ENCODE peak calls at places on chromosome 10, in seven cellular contexts. C is neural progenitor cell; D is adrenal gland; Y is Panc1; E is Karpas-422; F is effector memory CD4-positive, alpha-beta T cell; U is WERI-Rb-1. Z is an unnamed sample. For H3K9me3, the result is how much of the 10 kb centered on the place peaks cover.

GRCh38 chr10:11414314-11415038 is 197.0 kb downstream of the USP6NL start:
- DNase-seq in C (no peak), D (no peak), Y (no peak), E (no peak), F (no peak), U (no peak), Z (no peak)

GRCh38 chr10:86703176-86703575 is 34.9 kb downstream of the LDB3 start:
- DNase-seq in C (no peak), D (no peak), Y (no peak), E (no peak), F (no peak), U (no peak), Z (no peak)

GRCh38 chr10:62025901-62026879 is 124.7 kb downstream of the ARID5B start:
- DNase-seq in C (no peak), D (no peak), Y (no peak), E (no peak), F (no peak), U (no peak), Z (no peak)

GRCh38 chr10:1047937-1048336 is 982 bp downstream of the IDI1 start:
- DNase-seq in C (peak), D (no peak), Y (no peak), E (peak), F (no peak), U (peak), Z (peak)

GRCh38 chr10:87671416-87671815 is 11.7 kb downstream of the PAPSS2 start:
- DNase-seq in C (no peak), D (no peak), Y (no peak), E (no peak), F (no peak), U (no peak), Z (no peak)

GRCh38 chr10:125136087-125136486 is 24.3 kb downstream of the CTBP2 start:
- DNase-seq in C (no peak), D (no peak), Y (no peak), E (no peak), F (no peak), U (no peak), Z (no peak)

GRCh38 chr10:103451091-103451801 is 924 bp downstream of the CALHM2 start:
- DNase-seq in C (no peak), D (peak), Y (no peak), E (no peak), F (peak), U (no peak), Z (peak)

GRCh38 chr10:127228195-127228785 is 31.9 kb upstream of the INSYN2A start:
- DNase-seq in C (peak), D (no peak), Y (no peak), E (no peak), F (no peak), U (peak), Z (no peak)

GRCh38 chr10:123717336-123717735 is 51.2 kb downstream of the GPR26 start:
- DNase-seq in C (no peak), D (no peak), Y (no peak), E (no peak), F (no peak), U (no peak), Z (no peak)

GRCh38 chr10:84194424-84195043 is at the start of gene CDHR1:
- DNase-seq in C (peak), D (no peak), Y (no peak), E (no peak), F (no peak), U (peak), Z (no peak)

GRCh38 chr10:89861584-89862287 is 160.3 kb downstream of the KIF20B start:
- DNase-seq in C (no peak), D (no peak), Y (no peak), E (no peak), F (no peak), U (peak), Z (no peak)

GRCh38 chr10:108378779-108379178 is 1214.3 kb upstream of the SORCS1 start:
- DNase-seq in C (no peak), D (no peak), Y (no peak), E (no peak), F (no peak), U (no peak), Z (no peak)

GRCh38 chr10:31000867-31001266 is 30.8 kb downstream of the ZNF438 start:
- DNase-seq in C (no peak), D (no peak), Y (no peak), E (no peak), F (no peak), U (no peak), Z (no peak)

GRCh38 chr10:43061764-43062163 is 15.1 kb upstream of the RET start:
- DNase-seq in C (no peak), D (no peak), Y (no peak), E (no peak), F (no peak), U (no peak), Z (no peak)

GRCh38 chr10:3987142-3987974 is 202.3 kb upstream of the KLF6 start:
- DNase-seq in C (no peak), D (peak), Y (no peak), E (no peak), F (no peak), U (no peak), Z (no peak)

GRCh38 chr10:103466734-103467133 is 8.0 kb upstream of the CALHM1 start:
- DNase-seq in C (no peak), D (no peak), Y (no peak), E (no peak), F (no peak), U (no peak), Z (no peak)

GRCh38 chr10:119308089-119308488 is 100.7 kb downstream of the GRK5 start:
- DNase-seq in C (no peak), D (no peak), Y (no peak), E (no peak), F (no peak), U (no peak), Z (no peak)

GRCh38 chr10:113911113-113911512 is 56.7 kb downstream of the NHLRC2 start:
- DNase-seq in C (no peak), D (no peak), Y (no peak), E (no peak), F (no peak), U (no peak), Z (no peak)

GRCh38 chr10:75544923-75545322 is 113.5 kb downstream of the LRMDA start:
- DNase-seq in C (no peak), D (no peak), Y (no peak), E (no peak), F (no peak), U (no peak), Z (no peak)

GRCh38 chr10:103582331-103583123 is 89.0 kb downstream of the NEURL1 start:
- DNase-seq in C (no peak), D (no peak), Y (no peak), E (no peak), F (no peak), U (no peak), Z (no peak)

GRCh38 chr10:116055252-116055918 is 217.6 kb downstream of the GFRA1 start:
- DNase-seq in C (no peak), D (no peak), Y (no peak), E (no peak), F (no peak), U (peak), Z (no peak)

GRCh38 chr10:119461380-119461779 is 81.1 kb downstream of the RGS10 start:
- DNase-seq in C (no peak), D (no peak), Y (no peak), E (no peak), F (no peak), U (no peak), Z (no peak)

GRCh38 chr10:130222381-130222780 is 86.2 kb downstream of the GLRX3 start:
- DNase-seq in C (no peak), D (no peak), Y (no peak), E (no peak), F (no peak), U (no peak), Z (no peak)

GRCh38 chr10:80461208-80462183 is 7.4 kb downstream of the TSPAN14 start:
- DNase-seq in C (no peak), D (no peak), Y (no peak), E (no peak), F (no peak), U (no peak), Z (no peak)

GRCh38 chr10:62130948-62131347 is 137.7 kb downstream of the RTKN2 start:
- DNase-seq in C (no peak), D (no peak), Y (no peak), E (no peak), F (no peak), U (no peak), Z (no peak)

GRCh38 chr10:11684717-11685645 is 57.2 kb upstream of the ECHDC3 start:
- DNase-seq in C (peak), D (peak), Y (peak), E (peak), F (peak), U (no peak), Z (peak)

GRCh38 chr10:93475871-93476270 is 6.3 kb downstream of the MYOF start:
- DNase-seq in C (no peak), D (peak), Y (peak), E (no peak), F (no peak), U (no peak), Z (no peak)

GRCh38 chr10:12844796-12845524 is 156.6 kb downstream of the CCDC3 start:
- DNase-seq in C (no peak), D (peak), Y (peak), E (no peak), F (no peak), U (no peak), Z (no peak)

GRCh38 chr10:23375366-23375765 is 30.8 kb upstream of the C10orf67 start:
- DNase-seq in C (no peak), D (no peak), Y (no peak), E (no peak), F (no peak), U (no peak), Z (no peak)

GRCh38 chr10:58951087-58951486 is 225.4 kb upstream of the PHYHIPL start:
- DNase-seq in C (no peak), D (no peak), Y (no peak), E (no peak), F (no peak), U (no peak), Z (no peak)

GRCh38 chr10:62224606-62225005 is 44.0 kb downstream of the RTKN2 start:
- DNase-seq in C (no peak), D (no peak), Y (no peak), E (no peak), F (no peak), U (no peak), Z (no peak)

GRCh38 chr10:51707821-51708424 is 8.5 kb upstream of the CSTF2T start:
- DNase-seq in C (no peak), D (no peak), Y (no peak), E (no peak), F (no peak), U (no peak), Z (peak)

GRCh38 chr10:108424656-108425055 is 1260.2 kb upstream of the SORCS1 start:
- DNase-seq in C (no peak), D (no peak), Y (no peak), E (no peak), F (no peak), U (no peak), Z (no peak)

GRCh38 chr10:75431180-75432111 is at the start of gene LRMDA:
- DNase-seq in C (peak), D (peak), Y (no peak), E (no peak), F (no peak), U (no peak), Z (no peak)

DNA sequence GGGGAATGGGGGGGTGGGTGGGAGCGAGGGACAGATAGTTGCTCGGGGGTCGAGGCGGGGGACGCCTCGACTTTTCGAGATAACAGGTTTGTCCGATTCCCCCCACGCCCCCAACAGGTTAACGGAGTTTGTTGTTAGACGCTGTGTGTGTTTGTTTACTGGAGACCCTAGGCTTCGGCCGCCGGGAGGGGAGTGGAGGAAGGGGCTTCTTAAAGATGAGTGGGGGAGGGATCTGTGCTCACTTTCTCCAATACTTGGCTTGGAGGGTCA is 846 bp downstream of the SORCS3 start:
- DNase-seq in C (peak), D (no peak), Y (no peak), E (no peak), F (no peak), U (no peak), Z (no peak)
- H3K4me3 ChIP-seq in C (peak), D (no peak), Y (no peak), E (no peak), F (no peak), U (peak), Z (no peak)

GRCh38 chr10:97689637-97690036 is 2.6 kb upstream of the AVPI1 start:
- DNase-seq in C (no peak), D (no peak), Y (no peak), E (no peak), F (no peak), U (no peak), Z (no peak)

GRCh38 chr10:97690138-97690537 is 3.1 kb upstream of the AVPI1 start:
- DNase-seq in C (no peak), D (no peak), Y (no peak), E (no peak), F (no peak), U (no peak), Z (no peak)

GRCh38 chr10:97686301-97686961 is 610 bp downstream of the AVPI1 start:
- DNase-seq in C (no peak), D (no peak), Y (no peak), E (no peak), F (no peak), U (no peak), Z (no peak)

GRCh38 chr10:97686962-97687784 is at the start of gene AVPI1:
- DNase-seq in C (peak), D (peak), Y (peak), E (peak), F (peak), U (peak), Z (peak)

DNA sequence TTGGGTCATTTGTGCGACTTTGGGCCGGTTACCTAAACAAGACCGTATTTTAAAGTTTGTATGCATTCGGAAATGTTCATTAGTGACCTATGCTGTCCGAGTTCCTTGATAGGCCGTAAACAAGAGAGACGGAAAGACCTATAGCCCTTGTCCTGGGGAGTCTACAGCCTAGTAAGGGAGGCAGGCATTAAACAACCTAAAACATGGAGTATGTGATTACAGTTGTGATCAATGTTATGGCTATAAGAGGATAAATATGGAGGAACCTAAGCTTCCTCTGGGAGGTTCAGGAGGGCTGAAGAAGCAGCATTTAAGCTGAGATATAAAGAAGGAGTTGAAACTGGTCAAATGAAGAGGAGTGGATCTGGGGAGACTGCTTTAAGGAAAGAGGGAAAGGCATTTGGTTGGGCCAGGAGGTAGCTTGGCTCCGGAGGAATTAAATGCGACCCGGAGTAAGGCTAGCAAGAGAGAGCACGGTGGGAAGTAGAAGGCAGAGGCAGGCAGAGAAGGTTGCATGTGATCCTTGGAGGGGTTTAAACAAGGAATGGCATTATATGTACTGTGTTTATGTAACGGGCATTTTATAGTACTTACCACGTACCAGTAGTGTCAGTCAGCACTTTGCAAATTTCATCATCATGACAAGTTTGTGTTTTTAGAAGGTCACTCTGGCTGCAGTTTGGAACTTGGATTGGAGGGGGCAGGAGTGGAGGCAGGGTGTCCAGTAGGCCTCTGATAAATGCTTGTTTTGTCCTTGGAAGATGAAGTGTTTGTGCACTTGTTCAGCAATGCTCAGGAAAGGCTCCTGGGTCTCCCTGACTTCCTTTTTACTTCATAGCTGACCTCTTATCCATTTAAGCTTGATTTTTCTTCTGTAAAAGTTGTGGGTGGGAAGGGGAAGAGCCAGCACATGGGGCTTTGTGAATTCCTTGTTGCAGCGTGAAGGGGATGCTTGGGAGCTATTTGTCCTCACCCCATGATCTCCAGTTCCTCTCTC is 1.0 kb upstream of the AVPI1 start:
- DNase-seq in C (no peak), D (peak), Y (no peak), E (no peak), F (no peak), U (no peak), Z (no peak)
- H3K9me3 ChIP-seq in C (under half), D (under half), Y (under half), E (under half), F (under half), U (under half), Z (under half)

GRCh38 chr10:6191569-6191968 is 11.2 kb upstream of the PFKFB3 start:
- DNase-seq in C (no peak), D (no peak), Y (no peak), E (no peak), F (no peak), U (no peak), Z (no peak)
- H3K4me3 ChIP-seq in C (no peak), D (no peak), Y (no peak), E (no peak), F (no peak), U (no peak), Z (no peak)

GRCh38 chr10:8041284-8042031 is 13.0 kb upstream of the GATA3 start:
- DNase-seq in C (no peak), D (no peak), Y (no peak), E (no peak), F (no peak), U (no peak), Z (no peak)
- H3K9me3 ChIP-seq in C (under half), D (under half), Y (under half), E (under half), F (under half), U (under half), Z (under half)

GRCh38 chr10:132538790-132539421 is 1.3 kb downstream of the INPP5A start:
- DNase-seq in C (no peak), D (no peak), Y (no peak), E (peak), F (no peak), U (no peak), Z (no peak)
- H3K4me3 ChIP-seq in C (no peak), D (peak), Y (peak), E (peak), F (peak), U (no peak), Z (peak)

GRCh38 chr10:82736305-82736704 is 861.3 kb downstream of the NRG3 start:
- DNase-seq in C (no peak), D (no peak), Y (no peak), E (no peak), F (no peak), U (no peak), Z (no peak)
- H3K9me3 ChIP-seq in C (under half), D (under half), Y (under half), E (under half), F (under half), U (under half), Z (under half)

DNA sequence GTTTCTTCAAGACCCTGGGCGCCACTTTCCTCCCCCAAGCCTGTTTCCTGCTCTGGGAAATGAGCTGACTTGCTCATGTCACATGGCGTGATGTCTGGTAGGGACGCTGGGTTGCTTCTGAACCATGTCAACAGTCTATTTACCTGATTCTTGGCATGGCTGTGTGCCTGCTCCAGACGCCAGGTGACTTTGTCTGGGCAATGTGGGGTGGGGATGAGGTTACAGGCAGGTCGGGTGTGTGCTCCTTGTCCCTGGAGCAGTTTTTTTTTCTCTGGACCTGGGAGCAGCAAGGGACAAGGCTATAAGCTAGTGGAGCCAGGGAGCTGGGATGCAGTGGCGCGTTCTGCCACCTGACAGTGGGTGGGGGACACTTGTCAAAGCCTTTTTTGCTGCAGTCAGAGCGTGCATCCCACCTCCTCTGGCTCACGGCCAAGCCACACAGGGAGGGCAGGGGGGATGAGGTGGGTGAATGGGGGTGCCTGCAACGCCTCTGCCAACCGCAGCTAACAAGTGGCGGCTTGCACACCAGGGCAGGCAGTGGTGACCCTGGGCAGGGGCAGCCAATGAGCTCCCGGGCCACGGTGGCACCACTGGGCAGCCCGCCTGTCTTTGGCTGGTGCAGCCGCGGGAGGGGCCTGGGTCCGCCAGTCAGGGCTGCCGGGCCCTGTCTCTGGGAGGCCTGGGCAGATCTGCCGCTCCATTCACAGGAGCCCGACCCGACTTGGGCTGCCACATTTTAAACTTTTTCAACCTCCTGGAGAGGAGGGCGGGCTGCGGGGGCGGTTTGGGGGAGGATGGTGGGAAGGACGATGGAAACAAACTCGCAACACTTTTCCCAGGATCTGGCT is 22.9 kb downstream of the DNAJB12 start:
- DNase-seq in C (peak), D (peak), Y (no peak), E (peak), F (peak), U (no peak), Z (peak)
- H3K4me3 ChIP-seq in C (no peak), D (no peak), Y (no peak), E (peak), F (peak), U (no peak), Z (no peak)